ENCODE peak calls at places on chromosome 22, in six cellular contexts. A is HFFc6, V is NB4, W is lower lobe of right lung, K is mammary epithelial cell, Y is tibial nerve. S is an unnamed sample.

GRCh38 chr22:45083659-45084305 is 74.0 kb upstream of the PHF21B start:
- DNase-seq in Y (no peak), V (no peak), W (no peak), K (peak; percentile 65), A (peak; percentile 48), S (peak; percentile 63)

GRCh38 chr22:42930810-42931420 is 73.8 kb upstream of the ARFGAP3 start:
- DNase-seq in Y (no peak), W (no peak), K (peak; percentile 67), A (peak; percentile 53), V (peak; percentile 25), S (peak; percentile 83)

GRCh38 chr22:46269564-46269963 is 1.8 kb downstream of the TTC38 start:
- DNase-seq in A (no peak), V (no peak), K (no peak), W (no peak), Y (no peak), S (no peak)

GRCh38 chr22:20239951-20240773 is 28.0 kb downstream of the RTN4R start:
- DNase-seq in V (peak; percentile 94), A (no peak), K (no peak), Y (no peak), W (no peak), S (no peak)

GRCh38 chr22:18031670-18032454 is 7.5 kb upstream of the MICAL3 start:
- DNase-seq in W (no peak), K (peak; percentile 97), Y (no peak), V (no peak), A (peak; percentile 94), S (peak; percentile 98)

GRCh38 chr22:17748555-17749353 is 25.5 kb downstream of the BID start:
- DNase-seq in V (no peak), K (no peak), Y (no peak), W (no peak), A (no peak), S (no peak)

GRCh38 chr22:20406686-20407408 is 12.9 kb downstream of the ZNF74 start:
- DNase-seq in W (no peak), Y (no peak), V (no peak), A (no peak), K (no peak), S (no peak)

GRCh38 chr22:44460287-44461082 is 37.5 kb downstream of the RTL6 start:
- DNase-seq in V (no peak), Y (no peak), A (no peak), K (no peak), W (no peak), S (no peak)

GRCh38 chr22:45263790-45264269 is 20.9 kb upstream of the UPK3A start:
- DNase-seq in A (peak; percentile 78), W (peak; percentile 77), V (peak; percentile 86), Y (peak; percentile 61), K (peak; percentile 91), S (peak; percentile 75)

GRCh38 chr22:25076281-25076680 is 123.4 kb upstream of the CRYBB3 start:
- DNase-seq in A (no peak), Y (no peak), V (no peak), K (no peak), W (no peak), S (no peak)

GRCh38 chr22:47048123-47049077 is 285.9 kb downstream of the TBC1D22A start:
- DNase-seq in V (no peak), K (no peak), W (peak; percentile 20), Y (no peak), A (no peak), S (no peak)

GRCh38 chr22:44659140-44659539 is 42.9 kb upstream of the PRR5 start:
- DNase-seq in A (no peak), Y (no peak), W (peak; percentile 24), K (no peak), V (no peak), S (no peak)

GRCh38 chr22:46576556-46577351 is 39.3 kb upstream of the CELSR1 start:
- DNase-seq in K (peak; percentile 39), W (peak; percentile 70), Y (no peak), A (no peak), V (peak; percentile 66), S (peak; percentile 30)

GRCh38 chr22:44301039-44301438 is 11.7 kb downstream of the SHISAL1 start:
- DNase-seq in V (no peak), W (no peak), A (no peak), K (no peak), Y (no peak), S (no peak)

GRCh38 chr22:34592341-34592740 is 473.6 kb upstream of the ISX start:
- DNase-seq in A (no peak), W (no peak), Y (no peak), K (no peak), V (peak; percentile 1), S (no peak)

GRCh38 chr22:44347098-44347497 is 34.3 kb upstream of the SHISAL1 start:
- DNase-seq in W (no peak), K (no peak), V (no peak), Y (no peak), A (no peak), S (no peak)

GRCh38 chr22:19869497-19870152 is 15.0 kb upstream of the GNB1L start:
- DNase-seq in W (peak; percentile 31), V (no peak), K (no peak), Y (peak; percentile 10), A (no peak), S (no peak)

GRCh38 chr22:18931905-18932652 is 4.0 kb downstream of the PRODH start:
- DNase-seq in A (no peak), V (no peak), W (no peak), K (no peak), Y (no peak), S (no peak)

GRCh38 chr22:41401781-41402648 is 20.3 kb downstream of the TEF start:
- DNase-seq in A (peak; percentile 74), K (peak; percentile 70), V (no peak), Y (no peak), W (peak; percentile 81), S (peak; percentile 89)

GRCh38 chr22:43945632-43946390 is 9.4 kb upstream of the SAMM50 start:
- DNase-seq in A (peak; percentile 61), V (peak; percentile 90), K (peak; percentile 36), Y (no peak), W (peak; percentile 74), S (peak; percentile 69)

GRCh38 chr22:37607010-37607911 is 1.4 kb upstream of the GGA1 start:
- DNase-seq in W (peak; percentile 92), V (peak; percentile 75), Y (peak; percentile 62), A (peak; percentile 39), K (peak; percentile 86), S (peak; percentile 90)

GRCh38 chr22:19942886-19943664 is 1.5 kb upstream of the TXNRD2 start:
- DNase-seq in K (peak; percentile 67), W (peak; percentile 37), Y (no peak), A (peak; percentile 82), V (peak; percentile 80), S (peak; percentile 73)

GRCh38 chr22:25183959-25184619 is 15.6 kb upstream of the CRYBB3 start:
- DNase-seq in K (no peak), A (no peak), W (no peak), V (no peak), Y (no peak), S (no peak)

GRCh38 chr22:29344137-29344536 is 28.6 kb upstream of the RASL10A start:
- DNase-seq in V (no peak), Y (no peak), A (peak; percentile 98), W (peak; percentile 79), K (peak; percentile 90), S (peak; percentile 85)

GRCh38 chr22:43205261-43205691 is 18.3 kb upstream of the TTLL12 start:
- DNase-seq in A (no peak), V (no peak), K (no peak), W (peak; percentile 39), Y (no peak), S (no peak)

GRCh38 chr22:41939981-41940852 is 6.7 kb downstream of the CENPM start:
- DNase-seq in W (peak; percentile 66), A (no peak), K (no peak), V (peak; percentile 64), Y (no peak), S (no peak)

DNA sequence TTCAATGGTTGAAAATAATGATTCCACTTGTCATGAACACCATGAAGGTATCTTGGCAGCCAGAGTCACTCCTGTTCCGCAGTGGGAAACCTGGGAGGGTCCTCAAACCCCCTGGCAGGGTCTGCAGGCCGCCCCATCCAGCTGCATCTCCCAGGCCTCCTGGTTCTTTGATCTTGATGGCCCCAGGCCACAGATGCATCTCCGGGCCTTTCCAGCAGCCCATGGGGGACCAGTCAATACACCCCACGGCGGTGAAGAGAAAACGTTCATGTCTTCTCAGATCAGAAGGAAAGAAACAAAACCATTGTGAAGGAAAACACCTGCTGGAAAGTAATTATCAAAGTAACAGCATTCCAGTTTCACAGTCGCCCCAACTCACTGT is 1.8 kb upstream of the TTLL8 start:
- DNase-seq in V (no peak), A (no peak), Y (no peak), W (no peak), K (no peak), S (no peak)
- TF ChIP-seq CTCF in V (no peak), A (no peak), Y (no peak), W (no peak), K (no peak), S (no peak)

GRCh38 chr22:26697151-26697550 is 39.8 kb downstream of the MIAT start:
- DNase-seq in W (no peak), V (no peak), A (no peak), Y (no peak), K (no peak), S (no peak)

GRCh38 chr22:26702906-26703830 is 45.8 kb downstream of the MIAT start:
- DNase-seq in A (peak; percentile 64), K (peak; percentile 13), V (no peak), W (no peak), Y (no peak), S (peak; percentile 13)

GRCh38 chr22:26701323-26701722 is 43.9 kb downstream of the MIAT start:
- DNase-seq in K (no peak), A (no peak), Y (no peak), W (no peak), V (no peak), S (no peak)

DNA sequence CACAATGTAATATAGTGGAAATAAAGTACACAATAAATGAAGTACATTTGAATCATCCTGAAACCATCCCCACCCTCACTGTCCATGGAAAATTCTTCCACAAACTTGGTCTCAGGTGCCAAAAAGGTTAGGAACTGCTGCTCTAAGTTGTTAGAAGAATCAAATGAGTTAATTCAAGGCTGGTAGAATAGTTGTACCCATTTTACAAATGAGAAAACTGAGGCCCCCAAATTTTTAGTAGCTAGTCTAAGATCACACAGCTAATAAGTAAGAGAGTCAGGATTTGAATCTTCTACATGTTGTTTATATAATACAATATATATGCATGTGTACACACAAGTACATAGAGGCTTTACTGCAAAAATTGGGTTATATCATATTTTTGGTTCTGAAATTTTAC is 43.1 kb downstream of the MIAT start:
- DNase-seq in K (no peak), V (no peak), Y (no peak), W (no peak), A (no peak), S (no peak)
- TF ChIP-seq CTCF in K (no peak), V (no peak), Y (no peak), W (no peak), A (no peak), S (no peak)

DNA sequence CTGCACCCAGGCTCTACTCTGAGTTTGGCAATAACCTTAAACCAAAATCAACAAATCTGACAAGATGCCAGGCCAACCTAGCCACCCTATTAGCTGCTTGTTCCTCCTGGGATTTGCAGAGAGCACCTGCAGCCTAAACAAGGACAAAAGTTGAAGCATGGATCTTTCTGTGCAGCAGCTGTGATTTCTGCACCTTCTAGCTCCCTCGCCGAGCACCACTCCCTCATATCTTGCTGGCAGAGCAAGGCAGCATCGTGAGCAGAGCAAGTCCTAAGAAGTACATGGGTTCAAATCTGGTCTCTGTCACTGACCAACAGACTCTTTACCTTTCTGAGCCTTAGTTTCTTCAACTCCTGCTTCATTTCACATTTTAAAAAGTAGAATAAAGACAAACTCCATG is 38.3 kb downstream of the MORC2 start:
- DNase-seq in A (no peak), V (no peak), Y (no peak), K (no peak), W (no peak), S (no peak)
- TF ChIP-seq CTCF in A (no peak), V (no peak), Y (no peak), K (no peak), W (no peak), S (no peak)

GRCh38 chr22:22462813-22463567 is 45.6 kb downstream of the ZNF280B start:
- DNase-seq in A (no peak), K (no peak), Y (no peak), V (peak; percentile 18), W (no peak), S (peak; percentile 21)
- TF ChIP-seq CTCF in A (peak; percentile 55), K (peak; percentile 29), Y (no peak), V (peak; percentile 41), W (no peak), S (peak; percentile 15)

S was measured in MCF 10A.